ENCODE peak calls at places on chromosomes 13 and 19, in six cellular contexts. Y is aorta; N is right lobe of liver; I is CD8-positive, alpha-beta T cell; X is A549; T is heart right ventricle. Z is an unnamed sample.

GRCh38 chr13:24168392-24168750 is 7.9 kb downstream of the SPATA13 start:
- ATAC-seq in Y (no peak), N (peak; percentile 17), I (no peak), X (no peak), T (no peak), Z (no peak)

GRCh38 chr13:95505265-95505664 is 47.3 kb upstream of the CLDN10 start:
- ATAC-seq in Y (no peak), N (no peak), I (no peak), X (peak; percentile 67), T (no peak), Z (no peak)

GRCh38 chr19:1223018-1223855 is 14.6 kb downstream of the CBARP start:
- ATAC-seq in Y (no peak), N (no peak), I (peak; percentile 34), X (peak; percentile 73), T (no peak), Z (no peak)

GRCh38 chr13:109764474-109765292 is 21.7 kb downstream of the IRS2 start:
- ATAC-seq in Y (no peak), N (peak; percentile 22), I (peak; percentile 53), X (peak; percentile 50), T (no peak), Z (no peak)

GRCh38 chr13:34208326-34208725 is 390.4 kb downstream of the RFC3 start:
- ATAC-seq in Y (no peak), N (no peak), I (no peak), X (no peak), T (no peak), Z (no peak)

GRCh38 chr19:12837225-12837624 is 1.1 kb upstream of the MAST1 start:
- ATAC-seq in Y (no peak), N (no peak), I (no peak), X (no peak), T (no peak), Z (no peak)

GRCh38 chr19:10690351-10690781 is 10.9 kb upstream of the QTRT1 start:
- ATAC-seq in Y (no peak), N (peak; percentile 7), I (no peak), X (no peak), T (no peak), Z (peak; percentile 23)

GRCh38 chr19:7743425-7743841 is 3.9 kb downstream of the CD209 start:
- ATAC-seq in Y (no peak), N (no peak), I (no peak), X (no peak), T (no peak), Z (no peak)

GRCh38 chr13:48660356-48661076 is 6.8 kb downstream of the CYSLTR2 start:
- ATAC-seq in Y (peak; percentile 48), N (peak; percentile 80), I (no peak), X (no peak), T (peak; percentile 87), Z (peak; percentile 55)

GRCh38 chr19:1008268-1009042 is 8.2 kb downstream of the GRIN3B start:
- ATAC-seq in Y (no peak), N (no peak), I (no peak), X (no peak), T (no peak), Z (no peak)

GRCh38 chr13:111184685-111185401 is 69.7 kb downstream of the ARHGEF7 start:
- ATAC-seq in Y (peak; percentile 77), N (peak; percentile 50), I (peak; percentile 48), X (no peak), T (peak; percentile 69), Z (no peak)

GRCh38 chr19:6736169-6736916 is 1.0 kb downstream of the GPR108 start:
- ATAC-seq in Y (peak; percentile 24), N (peak; percentile 22), I (peak; percentile 16), X (peak; percentile 63), T (peak; percentile 9), Z (peak; percentile 10)

GRCh38 chr13:109694972-109695371 is 91.4 kb downstream of the IRS2 start:
- ATAC-seq in Y (no peak), N (peak; percentile 83), I (no peak), X (no peak), T (no peak), Z (no peak)

GRCh38 chr19:39684283-39684682 is 20.0 kb upstream of the LGALS14 start:
- ATAC-seq in Y (no peak), N (no peak), I (no peak), X (no peak), T (no peak), Z (no peak)

GRCh38 chr13:49669735-49670309 is 21.5 kb downstream of the EBPL start:
- ATAC-seq in Y (peak; percentile 66), N (peak; percentile 97), I (peak; percentile 52), X (peak; percentile 99), T (peak; percentile 94), Z (peak; percentile 87)

GRCh38 chr19:18429717-18430416 is 8.1 kb downstream of the ISYNA1 start:
- ATAC-seq in Y (no peak), N (no peak), I (no peak), X (no peak), T (no peak), Z (no peak)

GRCh38 chr19:4988770-4989251 is 19.9 kb downstream of the KDM4B start:
- ATAC-seq in Y (peak; percentile 73), N (no peak), I (no peak), X (peak; percentile 69), T (peak; percentile 62), Z (peak; percentile 92)

GRCh38 chr19:54405628-54406027 is 9.6 kb upstream of the TTYH1 start:
- ATAC-seq in Y (no peak), N (no peak), I (no peak), X (no peak), T (no peak), Z (no peak)

GRCh38 chr19:42555317-42555716 is 27.0 kb upstream of the CEACAM1 start:
- ATAC-seq in Y (peak; percentile 13), N (peak; percentile 66), I (no peak), X (no peak), T (peak; percentile 30), Z (no peak)

GRCh38 chr13:106796280-106797047 is 228.5 kb upstream of the ARGLU1 start:
- ATAC-seq in Y (no peak), N (peak; percentile 27), I (no peak), X (no peak), T (no peak), Z (no peak)

GRCh38 chr13:77714119-77714755 is 16.8 kb downstream of the SLAIN1 start:
- ATAC-seq in Y (no peak), N (no peak), I (no peak), X (no peak), T (no peak), Z (no peak)

GRCh38 chr13:40927929-40928328 is 91.2 kb downstream of the ELF1 start:
- ATAC-seq in Y (no peak), N (no peak), I (no peak), X (no peak), T (peak; percentile 8), Z (no peak)

GRCh38 chr13:110520431-110521295 is 40.9 kb downstream of the RAB20 start:
- ATAC-seq in Y (peak; percentile 80), N (peak; percentile 72), I (no peak), X (no peak), T (peak; percentile 37), Z (peak; percentile 84)

GRCh38 chr13:45750566-45750965 is 48.4 kb downstream of the CBY2 start:
- ATAC-seq in Y (no peak), N (no peak), I (no peak), X (no peak), T (no peak), Z (no peak)

GRCh38 chr13:98141938-98142426 is 912 bp upstream of the FARP1 start:
- ATAC-seq in Y (peak; percentile 15), N (peak; percentile 14), I (no peak), X (no peak), T (no peak), Z (no peak)
- H3K27ac ChIP-seq in Y (no peak overlapping the region), N (peak overlapping the region; percentile 64), I (no peak overlapping the region), X (peak overlapping the region; percentile 86), T (peak overlapping the region; percentile 68), Z (peak overlapping the region; percentile 81)

DNA sequence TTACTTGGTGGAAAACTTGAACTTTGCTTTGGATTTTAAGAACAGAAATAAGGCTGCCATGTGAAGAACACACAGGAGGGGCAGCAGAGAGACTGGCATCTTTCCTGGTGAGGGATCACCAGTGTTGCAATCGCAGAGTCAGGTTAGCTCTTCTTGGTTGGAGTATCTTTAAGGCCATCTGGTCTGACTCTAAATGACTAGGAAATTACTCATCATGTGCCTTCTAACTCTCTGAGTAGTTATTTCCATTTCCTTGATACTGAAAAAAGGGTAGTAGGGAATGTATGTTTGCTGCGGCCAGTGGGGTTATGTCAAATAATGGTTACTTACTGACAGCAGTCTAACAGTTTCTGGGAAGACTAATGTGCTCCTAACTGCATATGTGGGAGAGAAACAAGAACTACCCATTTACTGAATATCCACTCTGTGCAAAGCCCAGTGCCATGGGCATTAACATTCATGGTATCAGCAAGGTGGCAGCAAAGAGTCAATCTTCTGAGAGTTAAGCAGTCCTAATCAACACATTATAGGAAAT is 122.1 kb downstream of the COG6 start:
- ATAC-seq in Y (no peak), N (peak; percentile 40), I (peak; percentile 52), X (peak; percentile 78), T (no peak), Z (no peak)
- H3K27ac ChIP-seq in Y (no peak overlapping the region), N (no peak overlapping the region), I (no peak overlapping the region), X (no peak overlapping the region), T (no peak overlapping the region), Z (no peak overlapping the region)

GRCh38 chr19:2239173-2239572 is 2.5 kb downstream of the SF3A2 start:
- ATAC-seq in Y (no peak), N (no peak), I (no peak), X (no peak), T (no peak), Z (no peak)
- H3K27ac ChIP-seq in Y (no peak overlapping the region), N (no peak overlapping the region), I (no peak overlapping the region), X (no peak overlapping the region), T (peak overlapping the region; percentile 68), Z (peak overlapping the region; percentile 77)

DNA sequence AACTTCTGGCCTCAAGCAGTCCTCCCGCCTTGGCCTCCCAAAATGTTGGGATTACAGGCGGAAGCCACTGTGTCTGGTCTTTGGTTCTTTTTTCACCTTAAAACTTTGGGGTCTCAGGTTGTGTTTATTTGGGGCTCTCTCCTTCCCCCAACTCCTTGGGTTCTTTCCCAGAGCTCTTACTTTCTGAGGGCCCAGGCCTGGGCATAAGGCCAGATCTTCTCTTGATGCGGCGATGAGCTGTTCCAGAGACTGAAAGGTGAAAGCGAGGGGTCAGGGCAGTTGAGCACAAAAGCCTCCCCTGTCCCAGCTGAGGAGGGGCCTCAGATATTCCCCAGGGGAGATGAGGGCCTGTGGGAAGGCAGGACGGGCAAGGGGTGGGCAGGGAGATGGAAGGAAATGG is 7.1 kb downstream of the POLR1G start:
- ATAC-seq in Y (no peak), N (no peak), I (no peak), X (no peak), T (no peak), Z (no peak)
- H3K27ac ChIP-seq in Y (no peak overlapping the region), N (no peak overlapping the region), I (no peak overlapping the region), X (no peak overlapping the region), T (peak overlapping the region; percentile 16), Z (no peak overlapping the region)

GRCh38 chr19:45278087-45278486 is 27.0 kb downstream of the MARK4 start:
- ATAC-seq in Y (no peak), N (no peak), I (no peak), X (no peak), T (no peak), Z (no peak)

GRCh38 chr19:45273532-45273877 is 22.4 kb downstream of the MARK4 start:
- ATAC-seq in Y (no peak), N (no peak), I (no peak), X (no peak), T (no peak), Z (no peak)

GRCh38 chr19:45275370-45275971 is 24.4 kb downstream of the MARK4 start:
- ATAC-seq in Y (no peak), N (no peak), I (no peak), X (no peak), T (no peak), Z (no peak)

GRCh38 chr19:45279587-45280192 is 28.6 kb downstream of the MARK4 start:
- ATAC-seq in Y (no peak), N (peak; percentile 83), I (no peak), X (no peak), T (no peak), Z (peak; percentile 28)

GRCh38 chr19:45276284-45276687 is 25.2 kb downstream of the MARK4 start:
- ATAC-seq in Y (no peak), N (no peak), I (no peak), X (no peak), T (no peak), Z (no peak)
- H3K27ac ChIP-seq in Y (no peak overlapping the region), N (no peak overlapping the region), I (no peak overlapping the region), X (no peak overlapping the region), T (no peak overlapping the region), Z (no peak overlapping the region)

Z was measured in gastroesophageal sphincter.